ENCODE peak calls at places on chromosomes 3 and 15, in seven cellular contexts. C, Y, I, Z, E, V and D are unnamed samples. For H3K9me3, the result is how much of the 10 kb centered on the place peaks cover.

GRCh38 chr15:70400766-70401541 is 303.2 kb upstream of the TLE3 start:
- DNase-seq in C (no peak), Y (no peak), I (no peak), Z (no peak), E (no peak), V (no peak), D (no peak)

GRCh38 chr15:65377976-65378366 is at the start of gene IGDCC3:
- DNase-seq in C (no peak), Y (no peak), I (peak), Z (peak), E (peak), V (peak), D (peak)

GRCh38 chr3:41600616-41601015 is 361.3 kb downstream of the ULK4 start:
- DNase-seq in C (no peak), Y (no peak), I (no peak), Z (no peak), E (no peak), V (no peak), D (no peak)

GRCh38 chr3:168581718-168582332 is 486.1 kb upstream of the GOLIM4 start:
- DNase-seq in C (no peak), Y (no peak), I (no peak), Z (no peak), E (no peak), V (no peak), D (no peak)

GRCh38 chr3:9781551-9781950 is 10.7 kb downstream of the TADA3 start:
- DNase-seq in C (no peak), Y (no peak), I (no peak), Z (no peak), E (no peak), V (no peak), D (no peak)

GRCh38 chr3:149844073-149844472 is 31.1 kb downstream of the RNF13 start:
- DNase-seq in C (no peak), Y (no peak), I (no peak), Z (no peak), E (no peak), V (no peak), D (no peak)

GRCh38 chr3:140470211-140470610 is 207.7 kb upstream of the TRIM42 start:
- DNase-seq in C (no peak), Y (no peak), I (no peak), Z (no peak), E (peak), V (no peak), D (no peak)

GRCh38 chr15:42707068-42707467 is 29.9 kb downstream of the CDAN1 start:
- DNase-seq in C (no peak), Y (no peak), I (no peak), Z (no peak), E (no peak), V (no peak), D (no peak)

GRCh38 chr15:85804481-85805165 is 9.9 kb upstream of the KLHL25 start:
- DNase-seq in C (no peak), Y (no peak), I (no peak), Z (no peak), E (no peak), V (no peak), D (no peak)

GRCh38 chr15:71334874-71335273 is 219.6 kb downstream of the THSD4 start:
- DNase-seq in C (no peak), Y (no peak), I (no peak), Z (no peak), E (no peak), V (no peak), D (no peak)

GRCh38 chr15:70535071-70535954 is 228.0 kb downstream of the UACA start:
- DNase-seq in C (no peak), Y (no peak), I (no peak), Z (no peak), E (peak), V (no peak), D (no peak)

DNA sequence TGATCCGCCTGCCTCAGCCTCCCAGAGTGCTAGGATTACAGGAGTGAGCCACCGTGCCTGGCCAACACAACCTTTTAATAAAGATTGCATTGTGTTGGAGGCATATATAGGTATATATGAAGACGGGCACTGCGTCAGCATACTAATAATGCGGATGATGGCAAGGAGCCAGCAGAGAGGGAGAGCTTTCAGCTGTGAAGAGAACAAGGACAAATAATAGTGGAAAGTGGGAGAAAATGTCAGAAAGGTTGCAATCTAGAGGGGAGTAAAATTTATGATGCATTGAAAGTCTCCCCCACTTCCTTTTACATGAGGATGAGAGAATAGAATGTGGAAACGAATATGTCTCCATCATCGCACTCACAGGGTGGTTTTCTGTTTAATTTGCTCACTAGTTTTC is 170.5 kb upstream of the TBL1XR1 start:
- DNase-seq in C (no peak), Y (no peak), I (no peak), Z (no peak), E (no peak), V (no peak), D (no peak)
- TF ChIP-seq YY1 in C (no peak), Y (no peak), I (no peak), Z (no peak), E (no peak), V (no peak), D (no peak)

DNA sequence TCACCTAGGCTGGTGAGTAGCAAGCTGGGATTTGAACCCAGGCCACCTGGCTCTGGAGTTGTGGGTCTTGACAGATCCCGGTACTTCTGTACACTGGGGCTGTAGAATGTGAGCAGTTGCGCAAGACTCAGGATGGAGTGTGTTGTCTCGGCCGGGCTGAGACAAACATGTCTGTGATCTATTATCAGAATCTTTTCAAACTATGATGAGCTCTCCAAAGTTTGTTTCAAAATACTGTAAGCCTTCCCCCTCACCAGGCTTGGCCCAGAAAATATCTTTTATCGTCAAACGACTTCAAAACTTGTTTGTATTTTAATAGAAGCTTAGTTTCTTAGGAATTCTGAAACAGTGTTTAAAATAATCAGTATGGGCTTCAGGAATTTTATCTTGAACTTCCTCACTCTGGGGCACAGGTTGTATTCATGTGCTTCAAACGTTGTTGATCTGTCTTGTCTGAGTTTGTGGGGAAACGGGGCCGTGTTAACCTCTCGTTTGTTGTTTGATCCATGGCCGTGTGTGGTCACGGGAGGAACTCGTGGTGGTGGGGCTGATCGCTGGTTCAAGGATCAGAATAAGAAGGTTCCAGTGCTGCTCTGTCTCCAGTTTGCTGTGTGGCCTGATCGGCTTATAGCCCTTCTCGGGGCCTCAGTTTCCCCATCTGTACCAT is 40.3 kb upstream of the TFRC start:
- DNase-seq in C (no peak), Y (no peak), I (peak), Z (peak), E (no peak), V (no peak), D (no peak)
- H3K9me3 ChIP-seq in C (under half), Y (under half), I (under half), Z (under half), E (under half), V (under half), D (under half)

DNA sequence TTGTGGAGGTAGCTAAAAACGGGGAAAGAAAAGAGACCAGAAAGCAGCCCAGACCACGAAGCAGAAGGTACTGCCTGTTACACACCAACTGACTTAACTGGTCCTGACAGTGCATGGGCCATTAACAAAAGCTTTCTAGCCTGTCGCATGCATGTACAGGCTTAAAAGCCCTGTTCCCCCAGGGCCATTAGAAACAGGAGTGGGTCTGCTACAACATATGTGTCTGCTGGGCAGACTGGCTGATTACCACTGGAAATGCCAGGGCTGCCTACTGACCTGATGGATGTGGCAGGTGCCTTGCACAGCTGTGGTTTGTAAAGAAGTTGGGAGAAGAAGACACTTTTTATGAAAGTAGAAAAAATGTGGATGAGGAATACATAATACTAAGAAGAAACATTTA is 137.4 kb downstream of the GAP43 start:
- DNase-seq in C (no peak), Y (no peak), I (no peak), Z (no peak), E (no peak), V (peak), D (no peak)
- TF ChIP-seq YY1 in C (no peak), Y (no peak), I (no peak), Z (no peak), E (no peak), V (no peak), D (no peak)

GRCh38 chr3:126770096-126770495 is 66.1 kb downstream of the CHCHD6 start:
- DNase-seq in C (no peak), Y (no peak), I (no peak), Z (no peak), E (no peak), V (no peak), D (no peak)
- H3K9me3 ChIP-seq in C (under half), Y (under half), I (under half), Z (under half), E (under half), V (under half), D (under half)